ENCODE peak calls at places on chromosomes 7 and 10, in five cellular contexts. O, D, Y, V and B are unnamed samples.

GRCh38 chr7:12942599-12942998 is 255.2 kb downstream of the ARL4A start:
- DNase-seq in O (no peak), D (peak; percentile 92), Y (no peak), V (no peak), B (no peak)

GRCh38 chr7:98864726-98865420 is 4.9 kb downstream of the TMEM130 start:
- DNase-seq in O (no peak), D (no peak), Y (peak; percentile 23), V (no peak), B (no peak)

GRCh38 chr10:78977761-78978305 is 90.9 kb upstream of the ZMIZ1 start:
- DNase-seq in O (peak; percentile 73), D (peak; percentile 89), Y (no peak), V (no peak), B (peak; percentile 82)

GRCh38 chr10:1571587-1572237 is 165.6 kb downstream of the ADARB2 start:
- DNase-seq in O (no peak), D (no peak), Y (no peak), V (peak; percentile 21), B (no peak)

GRCh38 chr10:12195281-12195602 is 449 bp downstream of the NUDT5 start:
- DNase-seq in O (no peak), D (no peak), Y (no peak), V (no peak), B (no peak)

GRCh38 chr7:636396-636795 is 90.1 kb upstream of the DNAAF5 start:
- DNase-seq in O (no peak), D (peak; percentile 12), Y (peak; percentile 36), V (no peak), B (no peak)

GRCh38 chr7:46933596-46933995 is 648.3 kb downstream of the TNS3 start:
- DNase-seq in O (no peak), D (no peak), Y (no peak), V (no peak), B (no peak)

GRCh38 chr7:18831943-18832342 is 285.5 kb downstream of the TWIST1 start:
- DNase-seq in O (no peak), D (no peak), Y (no peak), V (no peak), B (no peak)

GRCh38 chr7:120988591-120989299 is at the start of gene CPED1:
- DNase-seq in O (peak; percentile 82), D (peak; percentile 20), Y (peak; percentile 80), V (peak; percentile 86), B (peak; percentile 82)

GRCh38 chr10:26222563-26222962 is 6.0 kb downstream of the GAD2 start:
- DNase-seq in O (no peak), D (no peak), Y (no peak), V (no peak), B (no peak)

GRCh38 chr10:69202332-69202731 is 17.8 kb upstream of the HKDC1 start:
- DNase-seq in O (no peak), D (no peak), Y (no peak), V (no peak), B (no peak)

GRCh38 chr7:156160811-156161210 is 348.5 kb upstream of the SHH start:
- DNase-seq in O (no peak), D (no peak), Y (no peak), V (no peak), B (peak; percentile 23)

GRCh38 chr7:74178632-74179031 is 4.5 kb downstream of the EIF4H start:
- DNase-seq in O (no peak), D (no peak), Y (no peak), V (no peak), B (no peak)

GRCh38 chr7:101911800-101912705 is 94.6 kb downstream of the CUX1 start:
- DNase-seq in O (peak; percentile 68), D (peak; percentile 63), Y (no peak), V (peak; percentile 60), B (peak; percentile 86)

GRCh38 chr7:150996289-150997074 is 5.7 kb downstream of the NOS3 start:
- DNase-seq in O (no peak), D (no peak), Y (no peak), V (no peak), B (no peak)

GRCh38 chr10:122939819-122940543 is 14.0 kb downstream of the C10orf88 start:
- DNase-seq in O (no peak), D (no peak), Y (no peak), V (no peak), B (no peak)

GRCh38 chr10:90175161-90175681 is 473.8 kb downstream of the KIF20B start:
- DNase-seq in O (no peak), D (no peak), Y (peak; percentile 50), V (no peak), B (peak; percentile 59)

GRCh38 chr7:24877790-24878311 is 102.1 kb downstream of the OSBPL3 start:
- DNase-seq in O (peak; percentile 12), D (no peak), Y (no peak), V (no peak), B (no peak)

GRCh38 chr7:2460641-2461040 is 15.6 kb downstream of the GRIFIN start:
- DNase-seq in O (no peak), D (no peak), Y (no peak), V (no peak), B (no peak)

GRCh38 chr7:29332875-29333482 is 138.4 kb downstream of the CHN2 start:
- DNase-seq in O (no peak), D (no peak), Y (no peak), V (no peak), B (no peak)

GRCh38 chr7:29337628-29338116 is 143.1 kb downstream of the CHN2 start:
- DNase-seq in O (no peak), D (no peak), Y (no peak), V (no peak), B (no peak)

GRCh38 chr7:29340691-29341090 is 146.1 kb downstream of the CHN2 start:
- DNase-seq in O (no peak), D (no peak), Y (no peak), V (no peak), B (no peak)

GRCh38 chr7:29335188-29336083 is 140.9 kb downstream of the CHN2 start:
- DNase-seq in O (no peak), D (no peak), Y (no peak), V (no peak), B (no peak)

DNA sequence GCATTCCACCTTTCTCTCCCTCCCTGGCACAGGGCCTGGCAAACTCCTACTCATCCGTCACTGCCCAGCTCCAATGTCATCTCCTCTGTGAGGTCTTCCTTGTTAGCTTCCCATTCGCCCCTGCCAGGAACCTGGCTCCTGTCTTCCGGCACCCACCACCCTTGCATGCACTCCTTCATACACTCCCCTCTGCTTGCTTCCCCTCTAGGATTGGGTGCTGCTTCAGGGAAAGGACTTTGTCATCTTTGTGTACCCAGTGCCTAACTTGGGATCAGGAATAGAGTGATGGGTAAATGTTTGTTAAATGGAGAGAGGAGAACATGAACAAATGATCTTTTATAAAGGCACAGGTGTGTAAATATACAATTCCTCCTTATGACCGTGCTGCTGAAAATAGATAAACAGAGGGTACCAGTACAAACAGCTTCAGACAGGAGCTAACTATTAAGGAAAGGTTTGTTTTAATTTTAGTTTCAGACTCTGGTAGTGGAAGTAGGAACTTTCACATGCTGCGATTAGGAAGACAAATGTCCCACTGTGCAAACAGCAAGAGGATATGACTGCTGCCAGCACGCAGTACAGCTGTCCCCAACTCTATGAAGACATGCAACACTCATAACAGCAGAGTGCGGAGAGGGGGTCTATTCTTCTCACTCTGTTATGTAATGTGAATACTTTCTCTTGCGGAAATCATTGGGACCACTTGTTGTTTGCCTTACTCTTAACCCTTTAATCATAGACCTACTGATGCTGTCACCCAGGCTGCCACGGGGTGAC is 142.5 kb downstream of the CHN2 start:
- DNase-seq in O (no peak), D (peak; percentile 94), Y (no peak), V (no peak), B (no peak)
- TF ChIP-seq CTCF in O (no peak), D (no peak), Y (no peak), V (no peak), B (no peak)

GRCh38 chr10:130443236-130443635 is 307.0 kb downstream of the GLRX3 start:
- DNase-seq in O (no peak), D (no peak), Y (no peak), V (no peak), B (peak; percentile 48)
- TF ChIP-seq CTCF in O (no peak), D (no peak), Y (no peak), V (no peak), B (no peak)

DNA sequence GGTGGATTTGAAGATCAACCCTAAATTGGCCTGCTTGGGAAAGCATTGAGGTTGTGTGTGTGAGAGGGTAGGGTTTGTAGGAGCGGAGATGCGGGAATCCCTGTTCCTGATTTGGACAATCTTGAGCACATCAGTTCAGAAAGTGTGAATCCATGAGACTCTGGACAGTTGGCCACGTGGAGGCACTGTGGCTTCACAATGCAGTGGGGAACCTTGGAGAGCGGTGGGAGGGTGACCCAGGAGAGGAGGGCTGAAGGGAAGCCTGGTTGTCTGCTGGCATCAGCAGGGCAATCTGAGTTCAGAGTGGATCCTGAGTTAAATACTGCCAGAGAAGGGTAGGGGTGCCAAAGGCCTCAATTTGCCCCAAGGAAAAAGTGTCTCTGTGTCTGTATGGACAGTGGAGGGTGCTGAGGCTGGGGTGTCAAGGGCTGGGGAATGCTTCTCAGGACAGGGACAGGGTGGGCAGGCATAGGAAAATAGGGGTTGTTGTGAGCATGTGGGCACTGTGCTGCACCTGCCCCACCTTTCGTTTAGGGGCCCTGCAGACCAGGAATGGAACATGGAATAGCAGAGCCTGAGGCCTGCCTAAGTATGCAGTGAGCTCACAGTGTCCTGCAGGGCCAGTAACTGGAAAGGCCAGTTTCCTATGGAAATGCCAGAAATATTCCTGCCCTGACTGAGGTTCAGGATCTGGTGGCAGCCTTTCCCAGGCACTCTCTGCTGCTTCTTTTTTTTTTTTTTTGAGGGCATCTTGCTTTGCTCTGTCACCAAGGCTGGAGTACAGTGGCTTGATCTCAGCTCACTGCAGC is 162.9 kb upstream of the PRSS58 start:
- DNase-seq in O (no peak), D (peak; percentile 3), Y (no peak), V (no peak), B (no peak)
- TF ChIP-seq CTCF in O (no peak), D (peak; percentile 47), Y (no peak), V (no peak), B (no peak)

DNA sequence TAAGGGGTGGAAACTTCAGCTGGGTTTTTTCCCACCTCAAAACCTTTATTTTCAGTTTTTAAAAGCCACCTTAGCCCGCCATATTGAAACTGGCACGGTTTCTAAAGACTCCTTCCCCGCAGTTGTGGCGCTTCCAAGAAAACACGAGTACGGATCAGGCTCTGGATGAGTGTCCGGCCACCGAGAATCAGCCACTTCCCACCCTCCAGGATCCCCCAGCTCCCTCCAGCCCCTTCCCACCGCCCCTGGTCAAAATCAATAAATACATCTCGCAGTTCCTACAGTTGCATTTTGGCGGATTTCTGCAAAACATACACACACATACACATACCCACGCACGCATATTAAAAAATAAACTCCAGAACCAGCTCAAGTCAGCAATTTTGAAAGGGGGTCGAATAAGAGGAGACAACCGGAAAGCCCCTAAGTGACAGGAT is 1.1 kb downstream of the SFMBT2 start:
- DNase-seq in O (no peak), D (no peak), Y (no peak), V (no peak), B (no peak)
- TF ChIP-seq CTCF in O (no peak), D (no peak), Y (no peak), V (no peak), B (no peak)